ENCODE peak calls at places on chromosomes 1 and 21, in four cellular contexts. S is HT1080, R is pancreas, C is thoracic aorta. Z is an unnamed sample.

GRCh38 chr1:95730986-95731385 is 497.0 kb downstream of the RWDD3 start:
- DNase-seq in S (peak), R (no peak), C (no peak), Z (no peak)

GRCh38 chr1:245953876-245954660 is 553.0 kb downstream of the SMYD3 start:
- DNase-seq in S (peak), R (no peak), C (no peak), Z (no peak)

GRCh38 chr21:32844653-32845443 is 73.3 kb upstream of the PAXBP1 start:
- DNase-seq in S (peak), R (no peak), C (peak), Z (no peak)

GRCh38 chr1:28812669-28813468 is 899 bp downstream of the OPRD1 start:
- DNase-seq in S (no peak), R (no peak), C (no peak), Z (peak)

GRCh38 chr1:25096307-25097150 is 135.8 kb downstream of the SYF2 start:
- DNase-seq in S (no peak), R (no peak), C (no peak), Z (no peak)

GRCh38 chr1:200323856-200324400 is 85.9 kb downstream of the ZNF281 start:
- DNase-seq in S (peak), R (no peak), C (no peak), Z (no peak)

GRCh38 chr1:36787312-36787711 is 247.0 kb downstream of the GRIK3 start:
- DNase-seq in S (no peak), R (no peak), C (no peak), Z (no peak)

GRCh38 chr1:94884101-94884875 is 42.6 kb downstream of the CNN3 start:
- DNase-seq in S (peak), R (no peak), C (no peak), Z (no peak)

GRCh38 chr1:8711161-8711560 is 106.3 kb downstream of the RERE start:
- DNase-seq in S (no peak), R (no peak), C (no peak), Z (no peak)

GRCh38 chr1:6888268-6888667 is 103.0 kb downstream of the CAMTA1 start:
- DNase-seq in S (peak), R (no peak), C (no peak), Z (no peak)

GRCh38 chr1:94702440-94702810 is 117.7 kb upstream of the SLC44A3 start:
- DNase-seq in S (no peak), R (no peak), C (no peak), Z (no peak)

GRCh38 chr21:31720330-31720729 is 11.6 kb downstream of the SCAF4 start:
- DNase-seq in S (no peak), R (no peak), C (no peak), Z (no peak)

GRCh38 chr1:110555807-110556470 is 37.0 kb upstream of the KCNA10 start:
- DNase-seq in S (peak), R (peak), C (no peak), Z (no peak)

GRCh38 chr1:204624631-204625216 is 60.8 kb downstream of the LRRN2 start:
- DNase-seq in S (no peak), R (no peak), C (no peak), Z (no peak)

GRCh38 chr1:151058682-151059341 is 610 bp downstream of the CDC42SE1 start:
- DNase-seq in S (no peak), R (peak), C (no peak), Z (peak)

GRCh38 chr1:162276493-162276892 is 100.2 kb downstream of the SPATA46 start:
- DNase-seq in S (peak), R (no peak), C (no peak), Z (peak)

GRCh38 chr1:54417123-54417522 is 10.9 kb upstream of the SSBP3 start:
- DNase-seq in S (no peak), R (no peak), C (no peak), Z (no peak)

GRCh38 chr1:156845055-156845952 is 13.6 kb downstream of the INSRR start:
- DNase-seq in S (no peak), R (peak), C (no peak), Z (no peak)

GRCh38 chr1:230289350-230289644 is 136.8 kb downstream of the PGBD5 start:
- DNase-seq in S (no peak), R (no peak), C (no peak), Z (no peak)

GRCh38 chr1:15542685-15543588 is 16.3 kb downstream of the DNAJC16 start:
- DNase-seq in S (no peak), R (no peak), C (no peak), Z (no peak)

GRCh38 chr1:177620636-177621190 is 349.1 kb downstream of the SEC16B start:
- DNase-seq in S (peak), R (no peak), C (no peak), Z (no peak)

GRCh38 chr1:110535985-110536384 is 17.0 kb upstream of the KCNA10 start:
- DNase-seq in S (no peak), R (no peak), C (no peak), Z (peak)

GRCh38 chr1:84711091-84711490 is 20.8 kb upstream of the SSX2IP start:
- DNase-seq in S (no peak), R (no peak), C (no peak), Z (no peak)

GRCh38 chr1:109796484-109797305 is 33.0 kb upstream of the EPS8L3 start:
- DNase-seq in S (peak), R (no peak), C (no peak), Z (no peak)

GRCh38 chr1:84259989-84260388 is 41.5 kb upstream of the SAMD13 start:
- DNase-seq in S (no peak), R (no peak), C (no peak), Z (no peak)

GRCh38 chr1:156943756-156944155 is 23.3 kb downstream of the LRRC71 start:
- DNase-seq in S (no peak), R (no peak), C (no peak), Z (no peak)

GRCh38 chr1:72623299-72623708 is 341.0 kb upstream of the NEGR1 start:
- DNase-seq in S (peak), R (no peak), C (no peak), Z (peak)

GRCh38 chr1:59705849-59706599 is 108.7 kb upstream of the HOOK1 start:
- DNase-seq in S (no peak), R (no peak), C (no peak), Z (no peak)

GRCh38 chr1:2270260-2271100 is 42.4 kb downstream of the SKI start:
- DNase-seq in S (no peak), R (peak), C (no peak), Z (no peak)

GRCh38 chr1:91650764-91651163 is 150.1 kb downstream of the CDC7 start:
- DNase-seq in S (peak), R (no peak), C (peak), Z (no peak)